ENCODE peak calls at places on chromosome 16, in eight cellular contexts. One of them, this sample, is unnamed.

GRCh38 chr16:75250809-75251279 is 580 bp downstream of the BCAR1 start:
- DNase-seq in IMR-90: no peak
- DNase-seq in cardiac muscle cell: peak; percentile 54
- DNase-seq in naive thymus-derived CD4-positive, alpha-beta T cell: no peak
- DNase-seq in iPS DF 6.9: no peak
- DNase-seq in esophagus squamous epithelium: no peak
- DNase-seq in NT2/D1: no peak
- DNase-seq in mammary epithelial cell: no peak
- DNase-seq in this sample: no peak

GRCh38 chr16:57653936-57654335 is 14.2 kb upstream of the ADGRG3 start:
- DNase-seq in mammary epithelial cell: peak; percentile 61
- DNase-seq in naive thymus-derived CD4-positive, alpha-beta T cell: no peak
- DNase-seq in cardiac muscle cell: no peak
- DNase-seq in iPS DF 6.9: no peak
- DNase-seq in esophagus squamous epithelium: no peak
- DNase-seq in NT2/D1: no peak
- DNase-seq in IMR-90: no peak
- DNase-seq in this sample: no peak

GRCh38 chr16:50463581-50464324 is 84.4 kb upstream of the NKD1 start:
- DNase-seq in iPS DF 6.9: no peak
- DNase-seq in IMR-90: no peak
- DNase-seq in cardiac muscle cell: no peak
- DNase-seq in NT2/D1: no peak
- DNase-seq in naive thymus-derived CD4-positive, alpha-beta T cell: no peak
- DNase-seq in mammary epithelial cell: no peak
- DNase-seq in esophagus squamous epithelium: no peak
- DNase-seq in this sample: no peak

GRCh38 chr16:51538707-51539604 is 387.9 kb upstream of the SALL1 start:
- DNase-seq in esophagus squamous epithelium: no peak
- DNase-seq in cardiac muscle cell: no peak
- DNase-seq in naive thymus-derived CD4-positive, alpha-beta T cell: no peak
- DNase-seq in mammary epithelial cell: peak; percentile 92
- DNase-seq in iPS DF 6.9: no peak
- DNase-seq in NT2/D1: peak; percentile 74
- DNase-seq in IMR-90: peak; percentile 92
- DNase-seq in this sample: no peak

GRCh38 chr16:83898463-83899271 is at the start of gene MLYCD:
- DNase-seq in iPS DF 6.9: peak; percentile 35
- DNase-seq in esophagus squamous epithelium: no peak
- DNase-seq in NT2/D1: peak; percentile 50
- DNase-seq in naive thymus-derived CD4-positive, alpha-beta T cell: peak; percentile 67
- DNase-seq in IMR-90: peak; percentile 58
- DNase-seq in cardiac muscle cell: peak; percentile 92
- DNase-seq in mammary epithelial cell: peak; percentile 68
- DNase-seq in this sample: peak; percentile 78

GRCh38 chr16:89913408-89914387 is 5.0 kb upstream of the MC1R start:
- DNase-seq in IMR-90: no peak
- DNase-seq in mammary epithelial cell: no peak
- DNase-seq in NT2/D1: no peak
- DNase-seq in iPS DF 6.9: no peak
- DNase-seq in esophagus squamous epithelium: no peak
- DNase-seq in cardiac muscle cell: no peak
- DNase-seq in naive thymus-derived CD4-positive, alpha-beta T cell: no peak
- DNase-seq in this sample: no peak

GRCh38 chr16:70804729-70805169 is 3.8 kb upstream of the VAC14 start:
- DNase-seq in mammary epithelial cell: no peak
- DNase-seq in NT2/D1: no peak
- DNase-seq in esophagus squamous epithelium: no peak
- DNase-seq in naive thymus-derived CD4-positive, alpha-beta T cell: no peak
- DNase-seq in IMR-90: no peak
- DNase-seq in cardiac muscle cell: no peak
- DNase-seq in iPS DF 6.9: no peak
- DNase-seq in this sample: no peak

GRCh38 chr16:89409161-89409711 is 81.1 kb downstream of the ANKRD11 start:
- DNase-seq in cardiac muscle cell: no peak
- DNase-seq in NT2/D1: no peak
- DNase-seq in naive thymus-derived CD4-positive, alpha-beta T cell: peak; percentile 76
- DNase-seq in iPS DF 6.9: no peak
- DNase-seq in IMR-90: peak; percentile 71
- DNase-seq in esophagus squamous epithelium: no peak
- DNase-seq in mammary epithelial cell: peak; percentile 79
- DNase-seq in this sample: peak; percentile 31

GRCh38 chr16:85471469-85472431 is 141.4 kb upstream of the GSE1 start:
- DNase-seq in IMR-90: no peak
- DNase-seq in cardiac muscle cell: no peak
- DNase-seq in mammary epithelial cell: peak; percentile 14
- DNase-seq in naive thymus-derived CD4-positive, alpha-beta T cell: no peak
- DNase-seq in iPS DF 6.9: no peak
- DNase-seq in NT2/D1: no peak
- DNase-seq in esophagus squamous epithelium: no peak
- DNase-seq in this sample: no peak

GRCh38 chr16:19437280-19437679 is 19.6 kb downstream of the TMC5 start:
- DNase-seq in esophagus squamous epithelium: no peak
- DNase-seq in cardiac muscle cell: no peak
- DNase-seq in NT2/D1: no peak
- DNase-seq in naive thymus-derived CD4-positive, alpha-beta T cell: no peak
- DNase-seq in IMR-90: no peak
- DNase-seq in iPS DF 6.9: no peak
- DNase-seq in mammary epithelial cell: no peak
- DNase-seq in this sample: no peak

GRCh38 chr16:49023095-49023494 is 258.5 kb downstream of the CBLN1 start:
- DNase-seq in esophagus squamous epithelium: no peak
- DNase-seq in mammary epithelial cell: peak; percentile 89
- DNase-seq in naive thymus-derived CD4-positive, alpha-beta T cell: no peak
- DNase-seq in IMR-90: peak; percentile 39
- DNase-seq in NT2/D1: no peak
- DNase-seq in iPS DF 6.9: no peak
- DNase-seq in cardiac muscle cell: no peak
- DNase-seq in this sample: no peak

GRCh38 chr16:31143036-31143888 is 6.6 kb downstream of the PRSS36 start:
- DNase-seq in mammary epithelial cell: no peak
- DNase-seq in cardiac muscle cell: no peak
- DNase-seq in iPS DF 6.9: no peak
- DNase-seq in naive thymus-derived CD4-positive, alpha-beta T cell: no peak
- DNase-seq in esophagus squamous epithelium: no peak
- DNase-seq in IMR-90: no peak
- DNase-seq in NT2/D1: no peak
- DNase-seq in this sample: no peak

GRCh38 chr16:72677662-72678447 is 370.1 kb downstream of the ZFHX3 start:
- DNase-seq in cardiac muscle cell: no peak
- DNase-seq in naive thymus-derived CD4-positive, alpha-beta T cell: no peak
- DNase-seq in NT2/D1: no peak
- DNase-seq in iPS DF 6.9: no peak
- DNase-seq in mammary epithelial cell: peak; percentile 46
- DNase-seq in IMR-90: peak; percentile 86
- DNase-seq in esophagus squamous epithelium: no peak
- DNase-seq in this sample: no peak

GRCh38 chr16:68885321-68885720 is 42.0 kb downstream of the TANGO6 start:
- DNase-seq in iPS DF 6.9: no peak
- DNase-seq in NT2/D1: no peak
- DNase-seq in esophagus squamous epithelium: no peak
- DNase-seq in cardiac muscle cell: no peak
- DNase-seq in IMR-90: no peak
- DNase-seq in mammary epithelial cell: no peak
- DNase-seq in naive thymus-derived CD4-positive, alpha-beta T cell: no peak
- DNase-seq in this sample: no peak

DNA sequence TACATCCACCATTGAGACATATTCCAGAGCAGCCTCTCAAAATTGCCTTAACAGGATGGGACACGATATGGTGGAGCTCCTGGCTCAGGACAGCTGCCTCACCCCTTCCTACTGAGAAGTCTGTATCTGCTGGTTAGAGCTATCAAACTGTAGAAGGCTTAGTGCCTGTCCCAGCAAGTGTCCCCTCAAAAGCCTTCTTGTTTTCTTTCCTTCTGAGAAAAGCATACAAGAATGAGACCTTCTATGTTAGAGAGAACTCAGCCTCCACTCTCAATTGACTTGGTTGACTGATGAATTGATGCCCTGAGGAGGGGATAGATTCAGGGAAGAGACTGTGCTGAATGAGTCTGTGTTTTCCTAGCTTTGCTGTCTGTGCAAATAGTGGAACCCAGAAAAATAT is 2020.9 kb downstream of the TP53TG3F start:
- DNase-seq in naive thymus-derived CD4-positive, alpha-beta T cell: no peak
- DNase-seq in NT2/D1: no peak
- DNase-seq in esophagus squamous epithelium: no peak
- DNase-seq in IMR-90: no peak
- DNase-seq in iPS DF 6.9: no peak
- DNase-seq in mammary epithelial cell: no peak
- DNase-seq in cardiac muscle cell: no peak
- DNase-seq in this sample: no peak
- H3K9me3 ChIP-seq in naive thymus-derived CD4-positive, alpha-beta T cell: no peaks in the 10 kb centered on the region
- H3K9me3 ChIP-seq in NT2/D1: no peaks in the 10 kb centered on the region
- H3K9me3 ChIP-seq in esophagus squamous epithelium: no peaks in the 10 kb centered on the region
- H3K9me3 ChIP-seq in IMR-90: peaks cover 5% of the 10 kb centered on the region
- H3K9me3 ChIP-seq in iPS DF 6.9: peaks cover 12% of the 10 kb centered on the region
- H3K9me3 ChIP-seq in mammary epithelial cell: peaks cover 23% of the 10 kb centered on the region
- H3K9me3 ChIP-seq in cardiac muscle cell: no peaks in the 10 kb centered on the region
- H3K9me3 ChIP-seq in this sample: peaks cover 5% of the 10 kb centered on the region

GRCh38 chr16:21985524-21985923 is 15.4 kb downstream of the PDZD9 start:
- DNase-seq in naive thymus-derived CD4-positive, alpha-beta T cell: no peak
- DNase-seq in mammary epithelial cell: no peak
- DNase-seq in NT2/D1: no peak
- DNase-seq in iPS DF 6.9: no peak
- DNase-seq in cardiac muscle cell: no peak
- DNase-seq in IMR-90: no peak
- DNase-seq in esophagus squamous epithelium: no peak
- DNase-seq in this sample: no peak

GRCh38 chr16:21986692-21987246 is 14.1 kb downstream of the PDZD9 start:
- DNase-seq in naive thymus-derived CD4-positive, alpha-beta T cell: no peak
- DNase-seq in iPS DF 6.9: no peak
- DNase-seq in cardiac muscle cell: no peak
- DNase-seq in IMR-90: no peak
- DNase-seq in NT2/D1: no peak
- DNase-seq in esophagus squamous epithelium: no peak
- DNase-seq in mammary epithelial cell: no peak
- DNase-seq in this sample: no peak

GRCh38 chr16:21984062-21984461 is 16.9 kb downstream of the PDZD9 start:
- DNase-seq in naive thymus-derived CD4-positive, alpha-beta T cell: no peak
- DNase-seq in cardiac muscle cell: no peak
- DNase-seq in NT2/D1: no peak
- DNase-seq in iPS DF 6.9: no peak
- DNase-seq in esophagus squamous epithelium: no peak
- DNase-seq in mammary epithelial cell: no peak
- DNase-seq in IMR-90: no peak
- DNase-seq in this sample: no peak

GRCh38 chr16:21980032-21980431 is 20.9 kb downstream of the PDZD9 start:
- DNase-seq in mammary epithelial cell: no peak
- DNase-seq in cardiac muscle cell: no peak
- DNase-seq in esophagus squamous epithelium: no peak
- DNase-seq in NT2/D1: no peak
- DNase-seq in iPS DF 6.9: no peak
- DNase-seq in IMR-90: no peak
- DNase-seq in naive thymus-derived CD4-positive, alpha-beta T cell: no peak
- DNase-seq in this sample: no peak

DNA sequence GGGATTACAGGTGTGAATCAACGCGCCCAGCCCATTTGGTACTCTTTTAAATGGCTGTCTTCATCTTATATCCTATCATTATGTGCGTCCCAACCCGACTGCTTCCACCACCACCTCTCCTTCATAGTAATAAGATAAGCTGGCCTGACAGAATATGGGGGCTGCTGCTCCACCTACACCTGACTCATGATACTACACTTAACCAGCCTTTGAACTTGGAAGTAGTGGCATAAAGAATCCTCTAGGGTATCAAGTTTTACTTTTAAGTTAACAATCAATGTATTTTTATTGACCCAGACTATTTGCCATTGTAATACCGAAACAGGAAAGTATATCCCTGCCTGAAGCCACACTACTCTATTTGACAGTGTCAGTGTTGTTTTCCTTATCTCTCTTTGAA is 18.8 kb downstream of the PDZD9 start:
- DNase-seq in IMR-90: no peak
- DNase-seq in mammary epithelial cell: no peak
- DNase-seq in iPS DF 6.9: no peak
- DNase-seq in esophagus squamous epithelium: no peak
- DNase-seq in cardiac muscle cell: no peak
- DNase-seq in naive thymus-derived CD4-positive, alpha-beta T cell: no peak
- DNase-seq in NT2/D1: no peak
- DNase-seq in this sample: no peak
- H3K9me3 ChIP-seq in IMR-90: no peaks in the 10 kb centered on the region
- H3K9me3 ChIP-seq in mammary epithelial cell: no peaks in the 10 kb centered on the region
- H3K9me3 ChIP-seq in iPS DF 6.9: no peaks in the 10 kb centered on the region
- H3K9me3 ChIP-seq in esophagus squamous epithelium: no peaks in the 10 kb centered on the region
- H3K9me3 ChIP-seq in cardiac muscle cell: no peaks in the 10 kb centered on the region
- H3K9me3 ChIP-seq in naive thymus-derived CD4-positive, alpha-beta T cell: no peaks in the 10 kb centered on the region
- H3K9me3 ChIP-seq in NT2/D1: no peaks in the 10 kb centered on the region
- H3K9me3 ChIP-seq in this sample: no peaks in the 10 kb centered on the region

GRCh38 chr16:63131503-63131902 is 1095.3 kb upstream of the CDH8 start:
- DNase-seq in IMR-90: no peak
- DNase-seq in mammary epithelial cell: no peak
- DNase-seq in cardiac muscle cell: no peak
- DNase-seq in esophagus squamous epithelium: no peak
- DNase-seq in NT2/D1: no peak
- DNase-seq in naive thymus-derived CD4-positive, alpha-beta T cell: no peak
- DNase-seq in iPS DF 6.9: no peak
- DNase-seq in this sample: no peak
- H3K9me3 ChIP-seq in IMR-90: peaks cover 11% of the 10 kb centered on the region
- H3K9me3 ChIP-seq in mammary epithelial cell: peaks cover 7% of the 10 kb centered on the region
- H3K9me3 ChIP-seq in cardiac muscle cell: no peaks in the 10 kb centered on the region
- H3K9me3 ChIP-seq in esophagus squamous epithelium: no peaks in the 10 kb centered on the region
- H3K9me3 ChIP-seq in NT2/D1: no peaks in the 10 kb centered on the region
- H3K9me3 ChIP-seq in naive thymus-derived CD4-positive, alpha-beta T cell: no peaks in the 10 kb centered on the region
- H3K9me3 ChIP-seq in iPS DF 6.9: no peaks in the 10 kb centered on the region
- H3K9me3 ChIP-seq in this sample: no peaks in the 10 kb centered on the region

GRCh38 chr16:62620259-62620658 is 584.0 kb upstream of the CDH8 start:
- DNase-seq in iPS DF 6.9: no peak
- DNase-seq in esophagus squamous epithelium: no peak
- DNase-seq in NT2/D1: no peak
- DNase-seq in IMR-90: no peak
- DNase-seq in cardiac muscle cell: no peak
- DNase-seq in mammary epithelial cell: no peak
- DNase-seq in naive thymus-derived CD4-positive, alpha-beta T cell: no peak
- DNase-seq in this sample: no peak

GRCh38 chr16:62625291-62625690 is 589.1 kb upstream of the CDH8 start:
- DNase-seq in naive thymus-derived CD4-positive, alpha-beta T cell: no peak
- DNase-seq in esophagus squamous epithelium: no peak
- DNase-seq in IMR-90: no peak
- DNase-seq in cardiac muscle cell: no peak
- DNase-seq in NT2/D1: no peak
- DNase-seq in mammary epithelial cell: no peak
- DNase-seq in iPS DF 6.9: no peak
- DNase-seq in this sample: no peak
- H3K9me3 ChIP-seq in naive thymus-derived CD4-positive, alpha-beta T cell: no peaks in the 10 kb centered on the region
- H3K9me3 ChIP-seq in esophagus squamous epithelium: peaks cover 6% of the 10 kb centered on the region
- H3K9me3 ChIP-seq in IMR-90: peaks cover 2% of the 10 kb centered on the region
- H3K9me3 ChIP-seq in cardiac muscle cell: no peaks in the 10 kb centered on the region
- H3K9me3 ChIP-seq in NT2/D1: no peaks in the 10 kb centered on the region
- H3K9me3 ChIP-seq in mammary epithelial cell: no peaks in the 10 kb centered on the region
- H3K9me3 ChIP-seq in iPS DF 6.9: no peaks in the 10 kb centered on the region
- H3K9me3 ChIP-seq in this sample: no peaks in the 10 kb centered on the region

DNA sequence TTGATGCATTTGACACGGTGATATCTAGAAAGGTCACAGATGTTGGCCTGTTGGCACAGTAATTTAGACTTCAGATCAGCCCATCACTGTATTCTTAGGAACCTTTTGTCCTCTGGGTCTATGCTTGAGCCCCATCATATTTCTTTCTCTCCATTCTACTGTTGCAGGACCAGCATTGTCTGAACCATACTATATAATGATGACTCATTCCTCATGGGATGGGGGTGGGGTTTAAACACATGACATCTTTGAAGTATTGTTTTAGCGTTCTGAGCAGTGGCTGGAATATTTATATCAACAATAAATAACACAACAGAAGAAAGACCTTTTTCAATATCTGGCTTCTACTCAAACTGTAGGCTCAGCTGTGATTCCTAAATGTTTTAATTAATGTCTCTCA is 378.9 kb upstream of the GOT2 start:
- DNase-seq in NT2/D1: no peak
- DNase-seq in mammary epithelial cell: no peak
- DNase-seq in esophagus squamous epithelium: no peak
- DNase-seq in IMR-90: no peak
- DNase-seq in naive thymus-derived CD4-positive, alpha-beta T cell: no peak
- DNase-seq in iPS DF 6.9: no peak
- DNase-seq in cardiac muscle cell: no peak
- DNase-seq in this sample: no peak
- H3K9me3 ChIP-seq in NT2/D1: no peaks in the 10 kb centered on the region
- H3K9me3 ChIP-seq in mammary epithelial cell: peaks cover 13% of the 10 kb centered on the region
- H3K9me3 ChIP-seq in esophagus squamous epithelium: no peaks in the 10 kb centered on the region
- H3K9me3 ChIP-seq in IMR-90: peaks cover 4% of the 10 kb centered on the region
- H3K9me3 ChIP-seq in naive thymus-derived CD4-positive, alpha-beta T cell: no peaks in the 10 kb centered on the region
- H3K9me3 ChIP-seq in iPS DF 6.9: no peaks in the 10 kb centered on the region
- H3K9me3 ChIP-seq in cardiac muscle cell: no peaks in the 10 kb centered on the region
- H3K9me3 ChIP-seq in this sample: no peaks in the 10 kb centered on the region

This sample was measured in T-helper 17 cell.